ENCODE peak calls at places on chromosomes 1 and 21, in five cellular contexts. G is DMS 273 treated with DMSO at 0.1 percent for 48 hours, J is HT1080, E is bronchial epithelial cell, O is GM19239. C is an unnamed sample.

GRCh38 chr1:168397806-168398205 is 117.1 kb downstream of the TBX19 start:
- DNase-seq in G (no peak), J (no peak), O (no peak), E (no peak), C (no peak)

GRCh38 chr1:96660503-96660902 is 61.1 kb upstream of the PTBP2 start:
- DNase-seq in E (peak), O (no peak), G (no peak), J (no peak), C (no peak)

GRCh38 chr1:174789399-174789798 is 210.3 kb upstream of the CACYBP start:
- DNase-seq in E (peak), J (peak), G (no peak), O (no peak), C (peak)

GRCh38 chr1:95118019-95118499 is 904 bp downstream of the TLCD4 start:
- DNase-seq in E (no peak), J (no peak), G (no peak), O (no peak), C (no peak)

GRCh38 chr1:58067082-58067481 is 479.4 kb downstream of the OMA1 start:
- DNase-seq in J (peak), E (no peak), O (no peak), G (no peak), C (no peak)

GRCh38 chr1:6014130-6014999 is 22.1 kb upstream of the NPHP4 start:
- DNase-seq in J (no peak), O (no peak), G (no peak), E (no peak), C (no peak)

GRCh38 chr1:230361941-230362340 is 64.2 kb downstream of the PGBD5 start:
- DNase-seq in O (no peak), J (no peak), E (no peak), G (no peak), C (no peak)

GRCh38 chr21:38925923-38926322 is 120.2 kb downstream of the ETS2 start:
- DNase-seq in E (peak), G (no peak), O (no peak), J (peak), C (peak)

GRCh38 chr1:215394084-215394991 is 172.8 kb upstream of the KCTD3 start:
- DNase-seq in E (no peak), J (no peak), G (no peak), O (no peak), C (no peak)

GRCh38 chr1:151196292-151196800 is 2.0 kb upstream of the PIP5K1A start:
- DNase-seq in E (peak), J (peak), O (no peak), G (peak), C (peak)

GRCh38 chr1:162276493-162276892 is 100.2 kb downstream of the SPATA46 start:
- DNase-seq in O (no peak), E (peak), G (no peak), J (peak), C (peak)

GRCh38 chr1:1307261-1307907 is 346 bp downstream of the ACAP3 start:
- DNase-seq in G (no peak), J (no peak), E (no peak), O (no peak), C (no peak)

GRCh38 chr1:155741908-155742307 is 53.0 kb downstream of the DAP3 start:
- DNase-seq in O (no peak), J (no peak), E (no peak), G (no peak), C (no peak)

GRCh38 chr21:42107881-42108553 is 36.9 kb downstream of the UMODL1 start:
- DNase-seq in O (peak), J (peak), G (no peak), E (peak), C (peak)

GRCh38 chr1:28437260-28437923 is 67.9 kb downstream of the PHACTR4 start:
- DNase-seq in G (no peak), J (peak), E (peak), O (no peak), C (peak)

GRCh38 chr1:17405898-17406759 is 33.3 kb downstream of the RCC2 start:
- DNase-seq in G (no peak), O (peak), J (peak), E (peak), C (peak)

GRCh38 chr21:44802396-44803153 is 955 bp upstream of the UBE2G2 start:
- DNase-seq in G (no peak), E (no peak), J (peak), O (no peak), C (no peak)

GRCh38 chr21:44954281-44954771 is 14.5 kb downstream of the SLX9 start:
- DNase-seq in J (no peak), G (no peak), O (no peak), E (no peak), C (no peak)

GRCh38 chr1:4071675-4072074 is 171.6 kb upstream of the C1orf174 start:
- DNase-seq in J (no peak), O (no peak), G (peak), E (no peak), C (no peak)

GRCh38 chr1:153775432-153776311 is 465 bp downstream of the SLC27A3 start:
- DNase-seq in E (peak), O (peak), J (no peak), G (peak), C (peak)

GRCh38 chr1:60575326-60575874 is 501.8 kb upstream of the C1orf87 start:
- DNase-seq in G (no peak), O (no peak), J (no peak), E (no peak), C (peak)

GRCh38 chr1:112713466-112714312 is 1.4 kb downstream of the PPM1J start:
- DNase-seq in O (peak), E (no peak), G (no peak), J (no peak), C (no peak)

GRCh38 chr1:156033011-156033410 is 12.3 kb upstream of the SSR2 start:
- DNase-seq in G (no peak), E (no peak), J (no peak), O (no peak), C (no peak)

GRCh38 chr1:90726716-90727480 is 9.8 kb upstream of the BARHL2 start:
- DNase-seq in O (no peak), E (no peak), G (no peak), J (no peak), C (no peak)

GRCh38 chr1:203146537-203146936 is 19.0 kb downstream of the ADORA1 start:
- DNase-seq in E (no peak), G (no peak), J (no peak), O (no peak), C (no peak)

GRCh38 chr21:17189963-17190362 is 322.9 kb upstream of the CXADR start:
- DNase-seq in G (no peak), J (no peak), O (no peak), E (no peak), C (no peak)

GRCh38 chr1:113041569-113042335 is 31.2 kb upstream of the LRIG2 start:
- DNase-seq in J (no peak), E (peak), G (no peak), O (no peak), C (peak)

GRCh38 chr1:172203135-172203823 is 217.2 kb upstream of the C1orf105 start:
- DNase-seq in J (no peak), G (no peak), O (no peak), E (no peak), C (no peak)

GRCh38 chr1:87684786-87685185 is 356.1 kb downstream of the LMO4 start:
- DNase-seq in E (peak), O (no peak), J (no peak), G (no peak), C (no peak)

GRCh38 chr1:29123871-29124365 is at the start of gene TMEM200B:
- DNase-seq in O (no peak), J (no peak), E (no peak), G (no peak), C (no peak)